ENCODE peak calls at places on chromosomes 12 and 14, in four cellular contexts. N, D, R and Y are unnamed samples.

GRCh38 chr14:103085106-103086091 is 1.4 kb downstream of the LBHD2 start:
- DNase-seq in N (no peak), D (no peak), R (peak), Y (no peak)

GRCh38 chr14:55448146-55448614 is 7.8 kb upstream of the TBPL2 start:
- DNase-seq in N (peak), D (peak), R (no peak), Y (peak)

GRCh38 chr14:51356381-51356780 is 116.3 kb downstream of the TMX1 start:
- DNase-seq in N (no peak), D (no peak), R (no peak), Y (no peak)

GRCh38 chr12:5518584-5519365 is 86.9 kb downstream of the NTF3 start:
- DNase-seq in N (no peak), D (no peak), R (peak), Y (no peak)

GRCh38 chr12:29023436-29024076 is 125.5 kb upstream of the FAR2 start:
- DNase-seq in N (no peak), D (no peak), R (no peak), Y (no peak)

GRCh38 chr12:118050972-118051910 is 9.7 kb downstream of the WSB2 start:
- DNase-seq in N (no peak), D (no peak), R (no peak), Y (no peak)

GRCh38 chr14:71497645-71498086 is 434.6 kb upstream of the RGS6 start:
- DNase-seq in N (peak), D (no peak), R (no peak), Y (no peak)

GRCh38 chr12:105706321-105706972 is 376.0 kb downstream of the C12orf75 start:
- DNase-seq in N (peak), D (no peak), R (peak), Y (no peak)

GRCh38 chr14:39268393-39268792 is 34.7 kb downstream of the MIA2 start:
- DNase-seq in N (peak), D (no peak), R (no peak), Y (no peak)

GRCh38 chr12:50934981-50935807 is 17.1 kb upstream of the HIGD1C start:
- DNase-seq in N (no peak), D (no peak), R (no peak), Y (no peak)

GRCh38 chr14:63759454-63759853 is 31.6 kb upstream of the SGPP1 start:
- DNase-seq in N (peak), D (no peak), R (no peak), Y (no peak)

GRCh38 chr14:82075566-82075965 is 541.9 kb upstream of the SEL1L start:
- DNase-seq in N (peak), D (peak), R (peak), Y (peak)

GRCh38 chr12:131140697-131141096 is 187.0 kb downstream of the ADGRD1 start:
- DNase-seq in N (no peak), D (no peak), R (peak), Y (no peak)

GRCh38 chr12:94553130-94553519 is 93.5 kb upstream of the CEP83 start:
- DNase-seq in N (peak), D (no peak), R (no peak), Y (no peak)

GRCh38 chr14:50533806-50534205 is 1.4 kb upstream of the MAP4K5 start:
- DNase-seq in N (peak), D (no peak), R (no peak), Y (no peak)

GRCh38 chr14:49971156-49972141 is 78.6 kb downstream of the ARF6 start:
- DNase-seq in N (no peak), D (peak), R (no peak), Y (peak)

GRCh38 chr12:4269279-4269991 is 4.1 kb upstream of the CCND2 start:
- DNase-seq in N (no peak), D (peak), R (peak), Y (peak)

GRCh38 chr12:67758119-67758873 is 109.8 kb downstream of the DYRK2 start:
- DNase-seq in N (no peak), D (no peak), R (no peak), Y (peak)

GRCh38 chr12:98403936-98404335 is 111.5 kb upstream of the TMPO start:
- DNase-seq in N (no peak), D (no peak), R (no peak), Y (no peak)

GRCh38 chr12:20883288-20883687 is 72.8 kb downstream of the SLCO1B3 start:
- DNase-seq in N (peak), D (no peak), R (no peak), Y (no peak)

GRCh38 chr12:107774349-107775029 is at the start of gene ASCL4:
- DNase-seq in N (no peak), D (no peak), R (no peak), Y (no peak)